ENCODE peak calls at places on chromosomes 3 and 15, in four cellular contexts. K, U, P and N are unnamed samples.

GRCh38 chr3:127997961-127998360 is 54.3 kb upstream of the SEC61A1 start:
- DNase-seq in K (no peak), U (no peak), P (no peak), N (no peak)

GRCh38 chr3:18424862-18425640 is at the start of gene SATB1:
- DNase-seq in K (peak), U (peak), P (peak), N (no peak)

GRCh38 chr3:54888162-54888561 is 39.7 kb downstream of the LRTM1 start:
- DNase-seq in K (no peak), U (no peak), P (no peak), N (no peak)

GRCh38 chr3:127791221-127791913 is 30.9 kb downstream of the MGLL start:
- DNase-seq in K (peak), U (no peak), P (no peak), N (no peak)

GRCh38 chr3:38640661-38641441 is 8.6 kb downstream of the SCN5A start:
- DNase-seq in K (no peak), U (no peak), P (no peak), N (no peak)

GRCh38 chr15:78524230-78524629 is 16.0 kb upstream of the PSMA4 start:
- DNase-seq in K (no peak), U (no peak), P (no peak), N (no peak)

GRCh38 chr3:31462050-31462569 is 70.6 kb upstream of the STT3B start:
- DNase-seq in K (no peak), U (no peak), P (no peak), N (no peak)

GRCh38 chr15:100255644-100256043 is 86.1 kb downstream of the ADAMTS17 start:
- DNase-seq in K (no peak), U (no peak), P (no peak), N (no peak)

GRCh38 chr3:58051196-58051595 is 43.0 kb downstream of the FLNB start:
- DNase-seq in K (no peak), U (no peak), P (peak), N (no peak)

GRCh38 chr3:26963356-26963742 is 340.8 kb downstream of the LRRC3B start:
- DNase-seq in K (no peak), U (no peak), P (no peak), N (no peak)

GRCh38 chr15:63940956-63941620 is 105.2 kb downstream of the DAPK2 start:
- DNase-seq in K (no peak), U (no peak), P (no peak), N (no peak)

GRCh38 chr3:190306513-190307163 is 15.6 kb downstream of the CLDN1 start:
- DNase-seq in K (no peak), U (no peak), P (no peak), N (no peak)

GRCh38 chr3:71227344-71227743 is 356.2 kb downstream of the FOXP1 start:
- DNase-seq in K (no peak), U (no peak), P (no peak), N (no peak)

GRCh38 chr3:151548206-151548605 is 87.3 kb upstream of the IGSF10 start:
- DNase-seq in K (no peak), U (no peak), P (no peak), N (no peak)

GRCh38 chr3:183006396-183007002 is 26.2 kb upstream of the DCUN1D1 start:
- DNase-seq in K (no peak), U (no peak), P (no peak), N (no peak)

GRCh38 chr3:195133462-195133861 is 137.5 kb downstream of the XXYLT1 start:
- DNase-seq in K (no peak), U (peak), P (no peak), N (no peak)

GRCh38 chr3:153273767-153274443 is 111.9 kb downstream of the RAP2B start:
- DNase-seq in K (no peak), U (peak), P (no peak), N (no peak)

GRCh38 chr15:61671736-61672135 is 388.5 kb downstream of the VPS13C start:
- DNase-seq in K (no peak), U (no peak), P (no peak), N (no peak)

GRCh38 chr3:72655151-72655551 is 193.1 kb downstream of the SHQ1 start:
- DNase-seq in K (no peak), U (peak), P (no peak), N (no peak)

GRCh38 chr15:78671626-78672211 is 30.7 kb upstream of the CHRNB4 start:
- DNase-seq in K (peak), U (no peak), P (no peak), N (no peak)

GRCh38 chr3:138078901-138079344 is 36.5 kb downstream of the DZIP1L start:
- DNase-seq in K (no peak), U (no peak), P (no peak), N (no peak)

GRCh38 chr15:79743032-79743431 is 153.8 kb downstream of the MTHFS start:
- DNase-seq in K (no peak), U (no peak), P (no peak), N (no peak)